ENCODE peak calls at places on chromosomes 7 and 10, in ten cellular contexts. V is M059J; F is Daoy; S is GM13976; A is WERI-Rb-1; N is NCI-H2171; O is activated T-helper 9 cell treated with anti-CD3 and anti-CD28 coated beads, Interleukin-2, amount 50 U/mL, for 16 hours; U is EL; T is NCI-H2081; L is hippocampal formation. P is an unnamed sample.

GRCh38 chr7:104264281-104264680 is 56.5 kb upstream of the ORC5 start:
- DNase-seq in F (peak; percentile 40), S (no peak), A (no peak), L (no peak), T (no peak), V (peak; percentile 9), U (peak; percentile 34), O (no peak), N (no peak), P (no peak)

GRCh38 chr10:77554996-77555397 is 82.6 kb downstream of the KCNMA1 start:
- DNase-seq in F (no peak), T (no peak), S (no peak), O (no peak), N (no peak), V (peak; percentile 48), A (no peak), U (no peak), L (no peak), P (no peak)

GRCh38 chr10:94364480-94364879 is 1.7 kb upstream of the NOC3L start:
- DNase-seq in S (no peak), V (no peak), N (no peak), U (no peak), F (no peak), A (no peak), O (no peak), L (no peak), T (no peak), P (no peak)

GRCh38 chr7:125820495-125820894 is 890.9 kb upstream of the POT1 start:
- DNase-seq in A (no peak), T (no peak), N (no peak), S (no peak), U (no peak), V (no peak), F (no peak), L (no peak), O (no peak), P (no peak)

GRCh38 chr7:30469303-30469702 is 9.3 kb downstream of the NOD1 start:
- DNase-seq in F (peak; percentile 97), V (peak; percentile 58), L (peak; percentile 61), O (no peak), S (no peak), T (no peak), U (peak; percentile 99), A (peak; percentile 80), N (peak; percentile 17), P (peak; percentile 96)

GRCh38 chr7:84697506-84697905 is 489.4 kb downstream of the SEMA3D start:
- DNase-seq in S (no peak), L (no peak), F (peak; percentile 72), T (no peak), A (no peak), U (peak; percentile 85), V (peak; percentile 91), N (no peak), O (no peak), P (no peak)

GRCh38 chr10:132807621-132808049 is 21.7 kb upstream of the NKX6-2 start:
- DNase-seq in N (no peak), U (no peak), S (no peak), T (no peak), A (no peak), V (no peak), O (no peak), F (no peak), L (no peak), P (no peak)

GRCh38 chr10:78505657-78506056 is 472.0 kb downstream of the RPS24 start:
- DNase-seq in N (no peak), V (peak; percentile 24), U (peak; percentile 10), A (no peak), F (no peak), T (no peak), L (no peak), O (no peak), S (no peak), P (no peak)

GRCh38 chr7:81098213-81098612 is 179.4 kb upstream of the SEMA3C start:
- DNase-seq in F (no peak), A (no peak), O (no peak), T (no peak), S (no peak), U (no peak), L (no peak), N (no peak), V (no peak), P (no peak)

GRCh38 chr10:14384915-14385314 is 54.2 kb upstream of the FRMD4A start:
- DNase-seq in U (no peak), F (no peak), A (no peak), S (no peak), N (no peak), V (no peak), T (no peak), O (no peak), L (no peak), P (no peak)

GRCh38 chr7:130473289-130473688 is 18.6 kb upstream of the MEST start:
- DNase-seq in S (no peak), U (no peak), A (no peak), T (peak; percentile 39), N (no peak), L (no peak), O (no peak), V (no peak), F (no peak), P (no peak)

GRCh38 chr7:70752794-70753241 is 379.1 kb upstream of the GALNT17 start:
- DNase-seq in T (no peak), U (peak; percentile 29), A (peak; percentile 50), V (peak; percentile 92), N (no peak), F (peak; percentile 72), S (no peak), O (no peak), L (no peak), P (peak; percentile 96)

GRCh38 chr7:117269417-117269816 is 53.4 kb downstream of the WNT2 start:
- DNase-seq in O (no peak), N (no peak), S (no peak), T (no peak), F (peak; percentile 86), V (peak; percentile 94), A (no peak), L (no peak), U (peak; percentile 90), P (no peak)

GRCh38 chr10:69883256-69883655 is 81.5 kb downstream of the COL13A1 start:
- DNase-seq in N (no peak), L (no peak), U (no peak), O (no peak), A (peak; percentile 74), F (no peak), S (no peak), T (no peak), V (no peak), P (no peak)

GRCh38 chr7:112160130-112160770 is 45.9 kb downstream of the DOCK4 start:
- DNase-seq in F (peak; percentile 77), S (no peak), O (no peak), A (no peak), V (peak; percentile 77), U (no peak), T (no peak), L (no peak), N (no peak), P (peak; percentile 45)

GRCh38 chr7:39099146-39099545 is 121.4 kb downstream of the POU6F2 start:
- DNase-seq in L (no peak), O (no peak), A (no peak), U (peak; percentile 11), T (no peak), N (no peak), S (no peak), F (peak; percentile 65), V (peak; percentile 80), P (no peak)

GRCh38 chr7:52925332-52925731 is 110.1 kb upstream of the POM121L12 start:
- DNase-seq in N (no peak), V (no peak), O (no peak), S (no peak), U (no peak), L (no peak), A (peak; percentile 28), T (no peak), F (no peak), P (peak; percentile 18)

GRCh38 chr10:71449026-71449425 is 52.3 kb downstream of the CDH23 start:
- DNase-seq in N (no peak), V (no peak), A (no peak), T (no peak), L (no peak), U (no peak), S (no peak), O (no peak), F (no peak), P (no peak)

GRCh38 chr10:118668228-118668952 is 72.9 kb upstream of the PRLHR start:
- DNase-seq in A (no peak), O (no peak), V (no peak), N (no peak), T (no peak), U (no peak), S (no peak), L (peak; percentile 42), F (no peak), P (no peak)

GRCh38 chr10:80429521-80429966 is 21.2 kb downstream of the PRXL2A start:
- DNase-seq in O (no peak), S (no peak), N (no peak), A (no peak), U (peak; percentile 13), L (no peak), V (peak; percentile 86), F (peak; percentile 79), T (no peak), P (no peak)

GRCh38 chr10:17200885-17201164 is 647 bp downstream of the TRDMT1 start:
- DNase-seq in O (no peak), T (peak; percentile 30), V (peak; percentile 67), A (peak; percentile 4), N (no peak), U (peak; percentile 61), S (no peak), L (peak; percentile 58), F (peak; percentile 57), P (peak; percentile 42)

GRCh38 chr10:104664205-104664604 is 23.1 kb downstream of the SORCS3 start:
- DNase-seq in O (no peak), F (no peak), T (no peak), A (no peak), U (no peak), N (no peak), L (no peak), S (no peak), V (peak; percentile 9), P (no peak)

GRCh38 chr7:141674702-141675101 is 27.3 kb downstream of the DENND11 start:
- DNase-seq in L (no peak), V (no peak), S (no peak), U (no peak), A (peak; percentile 20), F (peak; percentile 41), O (no peak), N (no peak), T (no peak), P (peak; percentile 9)

GRCh38 chr10:132856869-132857524 is 71.0 kb upstream of the NKX6-2 start:
- DNase-seq in F (no peak), V (no peak), L (no peak), T (no peak), N (no peak), A (no peak), U (no peak), O (no peak), S (no peak), P (no peak)

GRCh38 chr7:14321947-14322346 is 332.5 kb upstream of the ETV1 start:
- DNase-seq in O (no peak), T (peak; percentile 92), V (no peak), S (no peak), F (peak; percentile 1), L (no peak), A (no peak), N (peak; percentile 43), U (no peak), P (no peak)

GRCh38 chr10:4622374-4622773 is 203.6 kb upstream of the AKR1E2 start:
- DNase-seq in A (no peak), T (no peak), U (no peak), N (no peak), V (no peak), S (no peak), F (no peak), L (no peak), O (no peak), P (no peak)

GRCh38 chr10:66836057-66836456 is 89.8 kb upstream of the LRRTM3 start:
- DNase-seq in U (peak; percentile 81), L (no peak), T (no peak), O (no peak), F (peak; percentile 23), A (no peak), S (no peak), N (no peak), V (peak; percentile 86), P (no peak)

GRCh38 chr10:100100651-100101525 is 19.2 kb upstream of the CPN1 start:
- DNase-seq in L (no peak), U (peak; percentile 41), N (no peak), S (no peak), V (peak; percentile 63), A (peak; percentile 27), F (peak; percentile 35), O (no peak), T (no peak), P (peak; percentile 28)

P was measured in NCI-H82.